ENCODE peak calls at places on chromosomes 7 and 10, in nine cellular contexts. J is brain microvascular endothelial cell, S is choroid plexus epithelial cell, Q is nephron progenitor cell, G is AG10803, T is H9, F is DND-41, L is BE2C, K is activated B cell treated with CpG ODN at 0.5 μM for 24 hours. N is an unnamed sample.

GRCh38 chr7:28157311-28157710 is 23.3 kb downstream of the JAZF1 start:
- DNase-seq in J (no peak), S (no peak), Q (no peak), G (peak), T (no peak), F (no peak), L (no peak), K (no peak), N (no peak)

GRCh38 chr7:72298912-72299311 is 113.2 kb downstream of the CALN1 start:
- DNase-seq in J (no peak), S (no peak), Q (no peak), G (no peak), T (no peak), F (no peak), L (no peak), K (no peak), N (no peak)

GRCh38 chr7:74337926-74338325 is 48.7 kb downstream of the CLIP2 start:
- DNase-seq in J (no peak), S (no peak), Q (no peak), G (no peak), T (no peak), F (peak), L (no peak), K (no peak), N (no peak)

GRCh38 chr7:158778476-158778875 is 50.8 kb downstream of the ESYT2 start:
- DNase-seq in J (peak), S (peak), Q (no peak), G (peak), T (no peak), F (no peak), L (no peak), K (no peak), N (peak)

GRCh38 chr10:131896403-131896802 is 4.4 kb upstream of the PPP2R2D start:
- DNase-seq in J (no peak), S (no peak), Q (no peak), G (no peak), T (no peak), F (no peak), L (no peak), K (no peak), N (no peak)

GRCh38 chr7:137983308-137984008 is 18.4 kb downstream of the CREB3L2 start:
- DNase-seq in J (no peak), S (no peak), Q (no peak), G (no peak), T (no peak), F (no peak), L (no peak), K (no peak), N (no peak)

GRCh38 chr7:46764100-46764941 is 817.6 kb downstream of the TNS3 start:
- DNase-seq in J (peak), S (peak), Q (no peak), G (peak), T (no peak), F (no peak), L (peak), K (no peak), N (peak)

GRCh38 chr7:2785071-2785500 is 59.0 kb downstream of the GNA12 start:
- DNase-seq in J (peak), S (peak), Q (no peak), G (no peak), T (no peak), F (no peak), L (no peak), K (no peak), N (peak)

GRCh38 chr7:159051916-159052315 is 92.8 kb downstream of the VIPR2 start:
- DNase-seq in J (no peak), S (no peak), Q (no peak), G (no peak), T (no peak), F (no peak), L (no peak), K (no peak), N (no peak)

GRCh38 chr7:120959929-120960484 is 9.4 kb downstream of the ING3 start:
- DNase-seq in J (no peak), S (no peak), Q (no peak), G (no peak), T (peak), F (no peak), L (no peak), K (no peak), N (no peak)

GRCh38 chr10:73888514-73888913 is 14.2 kb upstream of the CAMK2G start:
- DNase-seq in J (no peak), S (no peak), Q (no peak), G (no peak), T (no peak), F (no peak), L (no peak), K (no peak), N (no peak)

GRCh38 chr7:125061776-125062397 is 132.3 kb upstream of the POT1 start:
- DNase-seq in J (peak), S (peak), Q (no peak), G (no peak), T (no peak), F (no peak), L (no peak), K (no peak), N (no peak)

GRCh38 chr7:125055376-125055775 is 125.8 kb upstream of the POT1 start:
- DNase-seq in J (no peak), S (no peak), Q (no peak), G (no peak), T (no peak), F (no peak), L (no peak), K (no peak), N (no peak)

GRCh38 chr7:125057974-125058373 is 128.3 kb upstream of the POT1 start:
- DNase-seq in J (no peak), S (no peak), Q (no peak), G (no peak), T (no peak), F (no peak), L (no peak), K (no peak), N (no peak)

GRCh38 chr7:125065546-125065945 is 135.9 kb upstream of the POT1 start:
- DNase-seq in J (no peak), S (no peak), Q (no peak), G (no peak), T (no peak), F (no peak), L (no peak), K (no peak), N (no peak)

GRCh38 chr7:125059861-125060456 is 130.3 kb upstream of the POT1 start:
- DNase-seq in J (no peak), S (peak), Q (no peak), G (peak), T (no peak), F (no peak), L (no peak), K (no peak), N (no peak)
- TF ChIP-seq CTCF in J (no peak), S (peak), Q (peak), G (peak), T (peak), F (peak), L (peak), K (no peak), N (peak)

GRCh38 chr10:97943294-97943693 is 87.1 kb downstream of the CRTAC1 start:
- DNase-seq in J (no peak), S (no peak), Q (no peak), G (no peak), T (no peak), F (no peak), L (no peak), K (no peak), N (no peak)
- TF ChIP-seq CTCF in J (no peak), S (no peak), Q (no peak), G (no peak), T (peak), F (peak), L (no peak), K (no peak), N (peak)

DNA sequence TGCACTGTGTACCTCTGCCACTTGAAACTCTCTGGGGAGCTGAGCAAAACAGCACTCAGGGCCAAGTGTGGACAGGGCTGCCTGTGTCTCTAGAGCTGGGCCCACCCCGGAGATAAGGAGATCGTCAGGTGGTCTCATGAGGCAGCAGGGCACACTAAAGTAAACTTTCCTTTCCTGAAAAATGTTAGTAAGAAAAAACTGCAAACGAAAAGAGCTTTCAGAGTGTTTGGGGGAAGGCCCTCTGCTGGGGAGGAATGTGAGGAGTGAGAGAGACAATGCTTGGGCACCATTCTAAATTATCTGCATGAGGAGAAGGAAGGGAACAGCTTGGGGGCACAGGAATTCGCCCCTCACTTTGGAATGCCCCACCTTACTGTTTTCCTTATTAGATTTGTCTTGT is 127.7 kb downstream of the ATXN7L1 start:
- DNase-seq in J (no peak), S (no peak), Q (no peak), G (no peak), T (no peak), F (no peak), L (no peak), K (no peak), N (no peak)
- TF ChIP-seq CTCF in J (no peak), S (peak), Q (no peak), G (no peak), T (peak), F (no peak), L (no peak), K (no peak), N (peak)

DNA sequence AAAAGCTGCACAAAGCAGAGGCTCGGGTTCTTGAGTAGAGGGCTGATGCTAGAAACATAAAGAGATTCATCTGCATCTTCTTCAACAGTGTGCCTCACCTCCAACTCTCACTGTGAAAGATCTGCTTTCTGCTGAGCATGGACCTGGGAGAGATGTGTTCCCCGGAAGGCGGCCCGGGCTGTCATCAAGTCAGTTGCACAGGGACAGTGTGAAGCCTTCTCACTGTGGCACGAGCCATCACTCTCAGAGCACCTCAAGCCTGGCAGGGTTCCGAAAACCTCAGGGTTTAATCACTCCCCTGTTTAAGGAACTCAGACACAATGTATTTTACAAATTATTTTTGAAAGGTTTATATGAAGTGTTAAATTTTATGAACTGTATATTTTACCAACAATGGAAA is 98.7 kb downstream of the RBM20 start:
- DNase-seq in J (no peak), S (no peak), Q (no peak), G (no peak), T (no peak), F (no peak), L (no peak), K (no peak), N (no peak)
- TF ChIP-seq CTCF in J (no peak), S (no peak), Q (no peak), G (no peak), T (no peak), F (no peak), L (no peak), K (no peak), N (no peak)

GRCh38 chr10:98852686-98853085 is 383.0 kb downstream of the HPSE2 start:
- DNase-seq in J (no peak), S (no peak), Q (no peak), G (no peak), T (no peak), F (no peak), L (no peak), K (no peak), N (no peak)

GRCh38 chr10:98855403-98856189 is 380.1 kb downstream of the HPSE2 start:
- DNase-seq in J (no peak), S (no peak), Q (no peak), G (no peak), T (no peak), F (no peak), L (no peak), K (no peak), N (no peak)

GRCh38 chr10:98861962-98862361 is 373.7 kb downstream of the HPSE2 start:
- DNase-seq in J (no peak), S (no peak), Q (no peak), G (no peak), T (no peak), F (no peak), L (no peak), K (no peak), N (no peak)

DNA sequence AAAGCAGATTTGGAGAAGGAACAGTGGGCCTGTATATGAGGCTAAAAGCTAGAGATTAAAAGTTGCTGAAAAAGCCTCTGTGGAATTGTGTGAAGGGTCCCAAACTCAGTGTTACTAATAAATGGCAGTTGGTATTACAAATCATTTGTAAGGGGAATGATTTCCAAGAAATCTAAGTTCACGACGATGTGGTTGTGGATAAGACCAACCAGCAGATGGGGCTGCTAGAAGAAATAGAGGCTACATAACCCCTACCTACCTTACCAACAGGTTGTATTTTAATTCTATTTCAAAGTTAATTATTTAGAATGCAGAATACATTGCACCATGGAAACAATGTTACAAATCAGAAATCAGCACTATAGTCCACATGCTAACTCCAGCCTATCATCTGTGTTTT is 377.1 kb downstream of the HPSE2 start:
- DNase-seq in J (no peak), S (peak), Q (no peak), G (no peak), T (no peak), F (no peak), L (no peak), K (no peak), N (no peak)
- TF ChIP-seq CTCF in J (no peak), S (no peak), Q (no peak), G (no peak), T (peak), F (peak), L (no peak), K (no peak), N (peak)

DNA sequence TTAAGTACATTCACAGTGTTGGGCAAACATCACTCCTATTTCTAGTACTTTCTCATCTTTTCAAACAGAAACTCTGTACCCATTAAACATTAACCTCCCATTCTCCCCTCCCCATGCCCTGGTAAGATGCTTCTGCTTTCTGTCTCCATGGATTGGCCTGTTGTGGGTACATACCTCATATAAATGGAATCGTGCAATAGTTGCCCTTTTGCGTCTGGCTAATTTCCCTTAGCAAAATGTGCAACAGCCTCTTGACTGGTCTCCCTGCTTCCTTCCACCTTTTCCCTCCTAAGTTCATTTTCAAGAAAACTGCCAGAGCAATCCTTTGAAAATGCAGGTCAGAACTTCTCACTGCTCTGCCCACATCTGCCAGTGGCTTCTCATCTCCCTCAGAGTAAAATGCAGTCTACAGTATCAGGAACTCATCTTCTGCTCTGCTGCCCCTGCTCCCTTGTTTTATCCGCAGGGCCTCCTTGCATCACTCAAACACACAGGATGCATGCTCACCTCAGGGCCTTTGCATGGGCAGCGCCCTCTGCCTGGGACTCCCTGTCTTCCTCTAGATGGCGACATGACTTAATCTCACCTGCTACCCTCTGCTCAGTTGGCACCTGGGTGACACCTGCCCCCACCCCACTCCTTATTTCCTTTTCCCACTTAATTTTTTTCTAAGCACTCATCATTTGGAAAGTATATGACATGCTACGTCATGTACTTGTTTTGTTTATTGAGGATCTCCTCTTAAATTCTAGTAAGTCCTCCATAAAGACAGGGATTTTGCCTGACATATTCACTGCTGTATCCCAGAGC is 44.3 kb upstream of the ECHDC3 start:
- DNase-seq in J (no peak), S (no peak), Q (no peak), G (no peak), T (no peak), F (peak), L (no peak), K (no peak), N (no peak)
- TF ChIP-seq CTCF in J (no peak), S (no peak), Q (no peak), G (no peak), T (peak), F (peak), L (peak), K (no peak), N (peak)

GRCh38 chr7:149196705-149197171 is 1.4 kb downstream of the ZNF282 start:
- DNase-seq in J (no peak), S (peak), Q (no peak), G (peak), T (no peak), F (no peak), L (peak), K (no peak), N (peak)

GRCh38 chr7:149196151-149196704 is 882 bp downstream of the ZNF282 start:
- DNase-seq in J (no peak), S (no peak), Q (peak), G (no peak), T (no peak), F (peak), L (no peak), K (peak), N (no peak)

GRCh38 chr7:149197675-149198074 is 2.3 kb downstream of the ZNF282 start:
- DNase-seq in J (no peak), S (no peak), Q (no peak), G (no peak), T (no peak), F (no peak), L (no peak), K (no peak), N (no peak)

GRCh38 chr7:149194799-149195179 is 557 bp upstream of the ZNF282 start:
- DNase-seq in J (no peak), S (no peak), Q (no peak), G (no peak), T (no peak), F (no peak), L (no peak), K (no peak), N (no peak)

GRCh38 chr7:149195180-149196150 is at the start of gene ZNF282:
- DNase-seq in J (peak), S (peak), Q (peak), G (peak), T (peak), F (peak), L (peak), K (peak), N (peak)
- TF ChIP-seq CTCF in J (peak), S (peak), Q (peak), G (peak), T (peak), F (peak), L (peak), K (no peak), N (peak)

DNA sequence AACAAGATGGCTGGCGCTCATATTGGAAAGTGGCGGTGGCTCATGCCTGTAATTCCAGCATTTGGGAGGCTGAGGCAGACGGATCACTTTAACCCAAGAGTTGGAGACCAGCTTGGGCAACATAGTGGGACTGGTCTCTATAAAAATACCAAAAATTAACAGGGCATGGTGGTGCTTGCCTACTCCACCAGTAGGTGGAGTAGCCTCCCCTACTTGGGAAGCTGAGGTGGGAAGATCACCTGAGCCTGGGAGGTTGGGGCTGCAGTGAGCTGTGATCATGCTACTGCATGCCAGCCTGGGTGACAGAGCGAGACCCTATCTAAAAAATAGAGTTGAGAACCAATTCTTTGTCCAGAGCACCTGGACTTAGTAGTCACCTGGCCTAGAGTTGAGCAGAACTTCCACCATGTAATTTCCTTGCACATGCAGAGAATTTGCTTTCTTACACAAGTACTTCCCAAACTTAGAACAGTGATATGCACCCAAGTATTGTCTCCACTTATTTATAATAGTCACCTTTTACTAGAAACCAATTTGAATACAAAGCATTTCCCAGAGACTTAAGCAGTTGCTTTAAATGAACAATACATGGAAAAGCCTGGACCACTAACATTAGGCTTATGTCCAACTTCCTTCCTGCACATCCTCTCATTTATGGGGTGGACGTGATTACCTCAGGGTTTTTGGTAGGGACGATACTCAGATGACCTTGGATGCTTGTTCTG is 15.9 kb downstream of the LAMB4 start:
- DNase-seq in J (no peak), S (peak), Q (no peak), G (no peak), T (peak), F (no peak), L (peak), K (no peak), N (no peak)
- TF ChIP-seq CTCF in J (peak), S (peak), Q (peak), G (peak), T (peak), F (peak), L (peak), K (no peak), N (peak)